ENCODE peak calls at places on chromosomes 3 and 15, in eight cellular contexts. One of them, this sample, is unnamed.

GRCh38 chr15:68347392-68347791 is 69.8 kb downstream of the FEM1B start:
- DNase-seq in HCEC 1CT: peak
- DNase-seq in OCI-LY7: no peak
- DNase-seq in GM23248: no peak
- DNase-seq in anterior cingulate cortex: no peak
- DNase-seq in stimulated activated CD4-positive, alpha-beta T cell treated with anti-CD3 and anti-CD28 coated beads, Interleukin-12 subunit alpha, Interleukin-12 subunit beta, amount 100 ng/mL, for 48 hours: no peak
- DNase-seq in GM06990: no peak
- DNase-seq in GM12864: no peak
- DNase-seq in this sample: peak

GRCh38 chr15:55990986-55991385 is 2.4 kb downstream of the NEDD4 start:
- DNase-seq in HCEC 1CT: no peak
- DNase-seq in OCI-LY7: no peak
- DNase-seq in GM23248: peak
- DNase-seq in anterior cingulate cortex: no peak
- DNase-seq in stimulated activated CD4-positive, alpha-beta T cell treated with anti-CD3 and anti-CD28 coated beads, Interleukin-12 subunit alpha, Interleukin-12 subunit beta, amount 100 ng/mL, for 48 hours: no peak
- DNase-seq in GM06990: no peak
- DNase-seq in GM12864: no peak
- DNase-seq in this sample: no peak

GRCh38 chr3:114093001-114093350 is 36.4 kb downstream of the QTRT2 start:
- DNase-seq in HCEC 1CT: no peak
- DNase-seq in OCI-LY7: no peak
- DNase-seq in GM23248: peak
- DNase-seq in anterior cingulate cortex: no peak
- DNase-seq in stimulated activated CD4-positive, alpha-beta T cell treated with anti-CD3 and anti-CD28 coated beads, Interleukin-12 subunit alpha, Interleukin-12 subunit beta, amount 100 ng/mL, for 48 hours: no peak
- DNase-seq in GM06990: no peak
- DNase-seq in GM12864: no peak
- DNase-seq in this sample: no peak

GRCh38 chr15:71747128-71748083 is 62.9 kb upstream of the NR2E3 start:
- DNase-seq in HCEC 1CT: peak
- DNase-seq in OCI-LY7: no peak
- DNase-seq in GM23248: peak
- DNase-seq in anterior cingulate cortex: no peak
- DNase-seq in stimulated activated CD4-positive, alpha-beta T cell treated with anti-CD3 and anti-CD28 coated beads, Interleukin-12 subunit alpha, Interleukin-12 subunit beta, amount 100 ng/mL, for 48 hours: no peak
- DNase-seq in GM06990: no peak
- DNase-seq in GM12864: no peak
- DNase-seq in this sample: peak

GRCh38 chr3:107612581-107613182 is 89.9 kb downstream of the BBX start:
- DNase-seq in HCEC 1CT: no peak
- DNase-seq in OCI-LY7: no peak
- DNase-seq in GM23248: no peak
- DNase-seq in anterior cingulate cortex: no peak
- DNase-seq in stimulated activated CD4-positive, alpha-beta T cell treated with anti-CD3 and anti-CD28 coated beads, Interleukin-12 subunit alpha, Interleukin-12 subunit beta, amount 100 ng/mL, for 48 hours: no peak
- DNase-seq in GM06990: no peak
- DNase-seq in GM12864: no peak
- DNase-seq in this sample: no peak

GRCh38 chr3:185807455-185808068 is 17.3 kb downstream of the IGF2BP2 start:
- DNase-seq in HCEC 1CT: peak
- DNase-seq in OCI-LY7: no peak
- DNase-seq in GM23248: peak
- DNase-seq in anterior cingulate cortex: no peak
- DNase-seq in stimulated activated CD4-positive, alpha-beta T cell treated with anti-CD3 and anti-CD28 coated beads, Interleukin-12 subunit alpha, Interleukin-12 subunit beta, amount 100 ng/mL, for 48 hours: no peak
- DNase-seq in GM06990: no peak
- DNase-seq in GM12864: no peak
- DNase-seq in this sample: peak

GRCh38 chr3:27713066-27713400 is 9.1 kb downstream of the EOMES start:
- DNase-seq in HCEC 1CT: no peak
- DNase-seq in OCI-LY7: no peak
- DNase-seq in GM23248: no peak
- DNase-seq in anterior cingulate cortex: no peak
- DNase-seq in stimulated activated CD4-positive, alpha-beta T cell treated with anti-CD3 and anti-CD28 coated beads, Interleukin-12 subunit alpha, Interleukin-12 subunit beta, amount 100 ng/mL, for 48 hours: no peak
- DNase-seq in GM06990: no peak
- DNase-seq in GM12864: no peak
- DNase-seq in this sample: no peak

GRCh38 chr3:144272715-144273114 is 301.1 kb downstream of the DIPK2A start:
- DNase-seq in HCEC 1CT: no peak
- DNase-seq in OCI-LY7: no peak
- DNase-seq in GM23248: no peak
- DNase-seq in anterior cingulate cortex: no peak
- DNase-seq in stimulated activated CD4-positive, alpha-beta T cell treated with anti-CD3 and anti-CD28 coated beads, Interleukin-12 subunit alpha, Interleukin-12 subunit beta, amount 100 ng/mL, for 48 hours: no peak
- DNase-seq in GM06990: no peak
- DNase-seq in GM12864: no peak
- DNase-seq in this sample: no peak

GRCh38 chr15:96343529-96344072 is 13.1 kb downstream of the NR2F2 start:
- DNase-seq in HCEC 1CT: peak
- DNase-seq in OCI-LY7: no peak
- DNase-seq in GM23248: no peak
- DNase-seq in anterior cingulate cortex: no peak
- DNase-seq in stimulated activated CD4-positive, alpha-beta T cell treated with anti-CD3 and anti-CD28 coated beads, Interleukin-12 subunit alpha, Interleukin-12 subunit beta, amount 100 ng/mL, for 48 hours: no peak
- DNase-seq in GM06990: no peak
- DNase-seq in GM12864: no peak
- DNase-seq in this sample: no peak

GRCh38 chr3:175484666-175485065 is 625.5 kb downstream of the NAALADL2 start:
- DNase-seq in HCEC 1CT: no peak
- DNase-seq in OCI-LY7: no peak
- DNase-seq in GM23248: no peak
- DNase-seq in anterior cingulate cortex: no peak
- DNase-seq in stimulated activated CD4-positive, alpha-beta T cell treated with anti-CD3 and anti-CD28 coated beads, Interleukin-12 subunit alpha, Interleukin-12 subunit beta, amount 100 ng/mL, for 48 hours: no peak
- DNase-seq in GM06990: no peak
- DNase-seq in GM12864: no peak
- DNase-seq in this sample: no peak

GRCh38 chr3:94162700-94163099 is 99.8 kb downstream of the NSUN3 start:
- DNase-seq in HCEC 1CT: peak
- DNase-seq in OCI-LY7: no peak
- DNase-seq in GM23248: peak
- DNase-seq in anterior cingulate cortex: no peak
- DNase-seq in stimulated activated CD4-positive, alpha-beta T cell treated with anti-CD3 and anti-CD28 coated beads, Interleukin-12 subunit alpha, Interleukin-12 subunit beta, amount 100 ng/mL, for 48 hours: no peak
- DNase-seq in GM06990: no peak
- DNase-seq in GM12864: no peak
- DNase-seq in this sample: peak

GRCh38 chr15:56077071-56077470 is 83.7 kb upstream of the NEDD4 start:
- DNase-seq in HCEC 1CT: no peak
- DNase-seq in OCI-LY7: no peak
- DNase-seq in GM23248: no peak
- DNase-seq in anterior cingulate cortex: no peak
- DNase-seq in stimulated activated CD4-positive, alpha-beta T cell treated with anti-CD3 and anti-CD28 coated beads, Interleukin-12 subunit alpha, Interleukin-12 subunit beta, amount 100 ng/mL, for 48 hours: no peak
- DNase-seq in GM06990: no peak
- DNase-seq in GM12864: no peak
- DNase-seq in this sample: no peak

This sample was measured in ELR.